ENCODE peak calls at places on chromosomes 4 and X, in seven cellular contexts. Y is BJ, D is ovary, X is brain microvascular endothelial cell, A is endothelial cell, B is NB4, M is kidney. F is an unnamed sample.

GRCh38 chr4:52658671-52659015 is 458 bp downstream of the USP46 start:
- DNase-seq in B (peak; percentile 64), X (no peak), D (no peak), M (no peak), A (no peak), Y (no peak), F (no peak)

GRCh38 chrX:20969565-20969964 is 404.7 kb upstream of the CNKSR2 start:
- DNase-seq in A (no peak), D (no peak), Y (no peak), X (no peak), M (no peak), B (no peak), F (no peak)

GRCh38 chr4:74217365-74217764 is 59.4 kb downstream of the MTHFD2L start:
- DNase-seq in Y (no peak), M (no peak), A (no peak), B (no peak), X (peak; percentile 48), D (no peak), F (no peak)

GRCh38 chr4:7105261-7105660 is 37.4 kb upstream of the GRPEL1 start:
- DNase-seq in A (no peak), X (no peak), D (peak; percentile 60), M (no peak), B (no peak), Y (no peak), F (no peak)

GRCh38 chr4:22668301-22668700 is 24.4 kb upstream of the GBA3 start:
- DNase-seq in M (no peak), B (no peak), A (no peak), Y (peak; percentile 46), D (no peak), X (peak; percentile 49), F (no peak)

GRCh38 chr4:7415927-7416686 is 18.6 kb downstream of the PSAPL1 start:
- DNase-seq in M (peak; percentile 26), A (no peak), D (no peak), X (no peak), Y (no peak), B (no peak), F (no peak)

GRCh38 chr4:182562350-182562749 is 319.1 kb downstream of the TENM3 start:
- DNase-seq in D (no peak), X (no peak), B (no peak), M (no peak), Y (no peak), A (no peak), F (no peak)

GRCh38 chr4:152398060-152398459 is 137.8 kb downstream of the FBXW7 start:
- DNase-seq in D (no peak), B (peak; percentile 23), X (no peak), A (no peak), M (no peak), Y (no peak), F (no peak)

GRCh38 chrX:71919436-71919835 is 8.8 kb downstream of the NHSL2 start:
- DNase-seq in M (no peak), Y (no peak), X (no peak), B (no peak), D (no peak), A (no peak), F (no peak)

GRCh38 chr4:166228112-166228511 is 355.1 kb downstream of the TLL1 start:
- DNase-seq in B (no peak), A (no peak), Y (no peak), D (no peak), M (no peak), X (no peak), F (no peak)

DNA sequence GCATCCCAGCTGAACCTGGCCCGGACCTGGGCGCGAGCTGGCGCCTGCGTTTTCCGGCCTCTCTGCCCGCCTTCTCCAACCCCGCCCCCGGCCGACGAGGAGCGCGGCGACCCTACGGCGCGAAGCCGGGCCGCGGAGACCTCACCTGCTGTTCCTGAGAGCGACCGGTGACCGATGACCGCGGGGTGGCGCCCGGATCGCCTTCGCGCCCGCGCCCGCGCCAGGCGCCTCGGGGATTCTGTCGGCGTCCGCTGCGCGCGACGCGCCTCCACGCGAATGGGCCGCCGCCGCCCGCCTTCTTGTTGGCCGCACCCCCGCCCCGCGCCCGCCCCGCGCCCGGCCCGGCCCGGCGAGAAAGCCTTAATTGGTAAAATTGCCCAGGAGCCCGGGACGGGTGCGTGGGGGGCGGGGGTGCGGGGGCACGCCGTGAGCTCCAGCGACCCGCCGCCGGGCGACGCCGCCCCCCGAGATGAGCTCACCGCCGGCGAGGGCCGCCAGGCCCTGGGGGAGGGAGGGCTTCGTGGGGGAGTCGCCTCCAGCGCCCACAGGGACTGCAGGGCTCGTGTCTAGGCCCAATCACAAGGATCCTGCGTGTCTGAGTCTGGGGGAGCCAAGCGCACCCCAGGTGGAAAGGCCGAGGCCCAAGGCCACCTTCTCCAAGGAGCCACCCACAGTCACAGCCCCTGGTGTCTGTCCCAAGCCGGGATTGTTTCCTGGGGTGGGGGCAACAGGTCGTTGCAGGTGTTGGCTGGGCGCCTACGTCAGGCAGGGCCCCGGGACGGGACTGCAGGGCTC is at the start of gene FLNA:
- DNase-seq in A (peak; percentile 19), D (peak; percentile 77), Y (no peak), X (no peak), M (peak; percentile 83), B (peak; percentile 37), F (peak; percentile 35)
- TF ChIP-seq CTCF in A (no peak), D (no peak), Y (no peak), X (no peak), M (no peak), B (no peak), F (no peak)

DNA sequence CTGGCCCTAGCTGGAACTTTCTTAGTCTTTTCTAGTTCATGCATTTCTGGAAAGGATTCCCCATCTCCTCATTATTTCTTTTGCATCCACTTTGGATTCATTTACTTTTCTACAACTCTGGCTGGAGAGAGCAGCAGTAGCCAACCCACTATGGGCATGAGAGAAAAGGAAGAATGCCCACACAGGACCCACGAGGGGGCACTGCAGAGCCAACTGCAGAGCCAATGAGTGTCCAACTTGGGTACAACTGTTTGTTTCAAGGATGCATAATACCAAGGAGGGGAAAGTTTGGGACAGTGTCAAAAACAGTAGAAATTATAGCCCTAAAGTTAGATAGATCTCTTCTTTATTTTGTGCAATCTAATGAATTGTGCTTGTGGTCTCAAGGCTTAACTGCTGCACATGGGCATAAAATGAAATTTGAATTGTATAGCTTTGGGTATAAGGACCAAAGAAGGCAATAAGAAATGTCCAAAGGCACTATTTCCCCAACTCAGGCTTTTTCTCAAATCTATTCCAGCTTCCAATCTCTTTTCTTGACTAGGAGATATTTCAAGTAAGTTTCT is 230.6 kb downstream of the NSUN7 start:
- DNase-seq in M (no peak), A (peak; percentile 6), B (peak; percentile 39), X (no peak), Y (no peak), D (no peak), F (no peak)
- TF ChIP-seq CTCF in M (peak; percentile 32), A (peak; percentile 28), B (peak; percentile 57), X (peak; percentile 67), Y (peak; percentile 44), D (no peak), F (no peak)

GRCh38 chr4:140374130-140374477 is 658 bp downstream of the SCOC start:
- DNase-seq in A (no peak), Y (no peak), D (no peak), M (no peak), B (peak; percentile 11), X (no peak), F (no peak)

GRCh38 chr4:140372607-140373327 is 679 bp upstream of the SCOC start:
- DNase-seq in B (peak; percentile 60), X (peak; percentile 19), D (no peak), Y (no peak), M (no peak), A (no peak), F (no peak)

GRCh38 chr4:140367738-140368137 is 5.7 kb upstream of the SCOC start:
- DNase-seq in M (no peak), A (no peak), B (no peak), D (no peak), X (peak; percentile 48), Y (no peak), F (no peak)

GRCh38 chr4:140368686-140369085 is 4.8 kb upstream of the SCOC start:
- DNase-seq in M (no peak), B (no peak), X (no peak), D (no peak), Y (no peak), A (no peak), F (no peak)

DNA sequence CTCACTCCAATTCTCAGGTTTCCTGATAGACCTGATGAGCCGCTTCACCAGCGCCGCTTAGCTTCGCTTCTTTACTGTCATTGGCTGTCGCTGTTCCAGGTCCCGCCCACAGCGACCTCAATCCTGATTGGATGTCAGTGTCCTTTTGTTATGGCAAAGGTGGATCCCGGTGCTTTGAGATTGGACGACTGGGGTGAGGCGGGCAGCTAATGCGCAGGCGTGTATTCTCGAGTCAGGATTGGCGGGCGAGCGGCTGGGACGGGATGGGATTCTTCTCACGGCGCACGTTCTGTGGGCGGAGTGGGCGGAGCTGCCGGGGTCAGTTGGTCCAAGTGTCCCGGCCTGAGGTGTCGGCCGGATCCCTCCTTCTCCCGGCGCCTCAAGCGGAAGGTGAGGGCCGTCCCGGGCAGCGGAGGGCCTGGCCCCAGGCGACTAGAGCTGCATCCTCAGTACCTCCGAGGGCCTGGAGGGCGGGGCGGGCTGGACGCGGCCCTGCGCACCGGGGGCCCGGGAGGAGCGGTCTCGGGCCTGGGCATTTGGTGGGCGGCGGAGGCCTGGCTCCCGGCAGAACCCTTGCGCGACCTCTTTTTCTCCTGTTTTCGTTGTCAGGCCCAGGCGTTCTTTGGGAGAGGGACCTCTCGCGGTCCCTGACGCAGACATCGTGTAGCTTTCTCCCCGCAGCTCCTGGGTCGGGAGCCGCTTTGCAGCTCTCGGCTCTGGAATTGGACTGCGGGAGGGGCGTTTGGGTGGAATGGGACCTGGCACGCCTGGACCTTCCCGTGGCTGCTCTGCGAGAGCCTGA is at the start of gene SCOC:
- DNase-seq in B (peak; percentile 98), M (peak; percentile 99), A (peak; percentile 97), D (peak; percentile 99), X (peak; percentile 100), Y (peak; percentile 97), F (peak; percentile 85)
- TF ChIP-seq CTCF in B (no peak), M (no peak), A (no peak), D (no peak), X (no peak), Y (no peak), F (no peak)

DNA sequence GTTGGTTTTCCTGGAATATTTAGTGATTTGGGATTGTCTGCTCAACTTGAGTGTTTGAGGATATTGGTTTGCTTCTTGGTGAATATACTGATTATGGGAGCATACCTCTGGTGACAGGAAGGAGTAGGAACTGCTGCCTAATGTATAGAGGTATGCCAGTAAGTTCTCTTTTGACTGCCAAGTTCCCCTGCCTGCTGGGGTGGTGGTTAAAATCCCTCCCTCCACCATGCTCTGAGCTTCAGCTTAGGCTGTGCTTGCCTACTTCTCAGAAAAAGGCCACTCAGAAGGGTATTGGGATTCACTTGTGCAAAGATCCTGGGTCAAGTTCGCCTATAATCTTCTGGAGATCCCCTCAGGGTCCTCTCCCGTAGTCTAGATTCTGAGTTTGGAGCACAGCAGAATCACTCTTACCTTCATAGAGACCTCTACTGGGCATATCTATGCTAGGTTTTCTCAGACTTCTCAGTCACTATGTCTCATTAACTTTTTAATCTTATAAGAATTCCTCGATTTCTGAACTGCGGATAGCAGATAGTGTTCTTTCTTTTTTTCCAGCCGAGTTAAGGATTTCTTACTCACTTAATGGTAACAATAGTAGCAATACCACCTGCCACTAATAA is 44.7 kb upstream of the DCK start:
- DNase-seq in X (no peak), M (no peak), D (no peak), Y (no peak), B (no peak), A (no peak), F (no peak)
- TF ChIP-seq CTCF in X (no peak), M (no peak), D (no peak), Y (no peak), B (no peak), A (no peak), F (no peak)

F was measured in activated B cell treated with CpG ODN at 0.5 μM for 24 hours.